ENCODE peak calls at places on chromosomes 2 and 18, in ten cellular contexts. M is sigmoid colon, R is dorsolateral prefrontal cortex, J is astrocyte of the spinal cord, D is HCT116, X is HFF-Myc, G is fibroblast of the aortic adventitia, Y is H1, W is cardiac fibroblast, F is NB4. B is an unnamed sample.

GRCh38 chr2:30060562-30060961 is 86.2 kb upstream of the YPEL5 start:
- DNase-seq in F (no peak), W (no peak), X (no peak), J (no peak), R (no peak), M (no peak), G (no peak), Y (no peak), D (no peak), B (no peak)

GRCh38 chr18:73296686-73297085 is 428.9 kb upstream of the NETO1 start:
- DNase-seq in F (no peak), M (no peak), W (no peak), X (no peak), R (no peak), G (no peak), Y (no peak), J (peak; percentile 4), D (no peak), B (peak; percentile 15)

GRCh38 chr2:64426191-64426952 is 27.6 kb upstream of the LGALSL start:
- DNase-seq in J (no peak), G (peak; percentile 46), R (no peak), W (no peak), M (no peak), Y (no peak), F (no peak), D (no peak), X (no peak), B (peak; percentile 14)

GRCh38 chr18:35460719-35461118 is 37.0 kb downstream of the INO80C start:
- DNase-seq in M (no peak), Y (no peak), F (no peak), J (peak; percentile 76), R (no peak), X (peak; percentile 26), D (no peak), G (peak; percentile 65), W (peak; percentile 81), B (peak; percentile 51)

GRCh38 chr2:4502230-4502843 is 799.0 kb downstream of the DCDC2C start:
- DNase-seq in X (no peak), M (no peak), G (no peak), W (no peak), F (no peak), J (peak; percentile 3), D (no peak), R (no peak), Y (no peak), B (peak; percentile 2)

GRCh38 chr18:79922971-79923411 is 28.5 kb downstream of the SLC66A2 start:
- DNase-seq in Y (no peak), G (no peak), X (no peak), F (no peak), J (no peak), M (peak; percentile 59), W (no peak), R (peak; percentile 30), D (no peak), B (no peak)

GRCh38 chr2:64463784-64464183 is 9.8 kb downstream of the LGALSL start:
- DNase-seq in F (no peak), W (peak; percentile 92), R (no peak), J (peak; percentile 59), G (peak; percentile 76), X (peak; percentile 25), D (no peak), M (no peak), Y (no peak), B (peak; percentile 62)

GRCh38 chr2:218626369-218626768 is 18.7 kb downstream of the PLCD4 start:
- DNase-seq in X (no peak), Y (no peak), D (no peak), M (no peak), W (no peak), J (no peak), F (no peak), G (no peak), R (no peak), B (no peak)

GRCh38 chr2:10762651-10763460 is 41.4 kb downstream of the ATP6V1C2 start:
- DNase-seq in J (no peak), X (no peak), G (peak; percentile 29), D (peak; percentile 8), M (no peak), Y (no peak), F (peak; percentile 80), W (peak; percentile 51), R (no peak), B (peak; percentile 27)

GRCh38 chr2:152585830-152586484 is 131.3 kb downstream of the PRPF40A start:
- DNase-seq in G (peak; percentile 95), D (no peak), M (no peak), R (no peak), J (peak; percentile 95), X (peak; percentile 99), F (peak; percentile 12), Y (no peak), W (peak; percentile 84), B (peak; percentile 94)

GRCh38 chr2:178674122-178674521 is 133.1 kb downstream of the TTN start:
- DNase-seq in Y (no peak), F (peak; percentile 6), X (no peak), R (no peak), M (no peak), J (no peak), G (no peak), W (no peak), D (peak; percentile 3), B (no peak)

GRCh38 chr2:240168041-240168440 is 27.6 kb upstream of the OTOS start:
- DNase-seq in F (no peak), D (no peak), W (no peak), M (peak; percentile 56), Y (no peak), R (no peak), J (no peak), G (no peak), X (no peak), B (no peak)

GRCh38 chr2:126864861-126865260 is 33.8 kb upstream of the TEX51 start:
- DNase-seq in D (peak; percentile 3), M (no peak), J (no peak), Y (no peak), F (no peak), R (no peak), X (no peak), W (no peak), G (no peak), B (no peak)

GRCh38 chr18:22470511-22471181 is 52.9 kb upstream of the CTAGE1 start:
- DNase-seq in Y (no peak), D (no peak), X (no peak), F (no peak), R (no peak), W (peak; percentile 37), J (peak; percentile 43), M (no peak), G (peak; percentile 95), B (no peak)
- H3K4me3 ChIP-seq in Y (no peak overlapping the region), D (no peak overlapping the region), X (no peak overlapping the region), F (no peak overlapping the region), R (no peak overlapping the region), W (no peak overlapping the region), J (no peak overlapping the region), M (no peak overlapping the region), G (no peak overlapping the region), B (no peak overlapping the region)

GRCh38 chr2:105288133-105288532 is 41.4 kb downstream of the TGFBRAP1 start:
- DNase-seq in J (no peak), X (no peak), M (no peak), W (no peak), Y (no peak), G (no peak), R (no peak), D (no peak), F (no peak), B (no peak)

GRCh38 chr2:105290981-105291660 is 38.4 kb downstream of the TGFBRAP1 start:
- DNase-seq in G (no peak), W (no peak), M (no peak), Y (no peak), R (no peak), J (no peak), X (no peak), D (no peak), F (no peak), B (no peak)

GRCh38 chr2:105283532-105283931 is 42.0 kb downstream of the GPR45 start:
- DNase-seq in R (no peak), Y (no peak), X (no peak), D (no peak), F (no peak), J (no peak), W (no peak), G (no peak), M (no peak), B (no peak)

GRCh38 chr2:105291981-105292380 is 37.6 kb downstream of the TGFBRAP1 start:
- DNase-seq in D (no peak), J (peak; percentile 4), X (no peak), M (no peak), G (no peak), F (no peak), W (no peak), R (no peak), Y (no peak), B (peak; percentile 30)

DNA sequence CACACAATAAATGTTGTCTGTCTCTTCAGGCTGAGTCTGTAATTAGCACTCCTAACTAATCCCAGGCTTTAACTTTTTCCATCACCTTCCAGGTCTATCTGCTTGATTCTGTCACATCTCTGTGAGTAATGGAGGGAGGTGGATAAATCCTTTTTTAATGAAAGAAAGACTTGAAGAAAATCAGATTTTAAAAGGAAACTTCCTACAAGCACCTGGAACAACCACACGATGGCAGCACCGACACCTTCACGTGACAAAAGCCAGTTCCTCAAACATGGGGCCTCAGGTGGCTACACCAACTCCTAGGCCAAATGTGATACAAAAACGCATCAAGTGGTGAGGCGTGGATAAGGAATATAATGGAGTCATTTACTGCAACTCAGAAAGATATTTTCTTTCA is 41.8 kb downstream of the TGFBRAP1 start:
- DNase-seq in R (no peak), G (peak; percentile 40), D (peak; percentile 16), J (peak; percentile 42), Y (no peak), F (peak; percentile 65), W (peak; percentile 58), X (peak; percentile 4), M (no peak), B (peak; percentile 73)
- TF ChIP-seq CTCF in R (peak; percentile 25), G (peak; percentile 47), D (peak; percentile 65), J (peak; percentile 57), Y (peak; percentile 66), F (peak; percentile 43), W (peak; percentile 48), X (peak; percentile 58), M (peak; percentile 15), B (peak; percentile 74)

GRCh38 chr2:118013724-118014491 is at the start of gene CCDC93:
- DNase-seq in W (peak; percentile 81), D (peak; percentile 51), R (peak; percentile 66), G (peak; percentile 78), F (peak; percentile 90), M (peak; percentile 86), X (peak; percentile 32), Y (peak; percentile 46), J (peak; percentile 82), B (peak; percentile 86)
- H3K4me3 ChIP-seq in W (peak within 1 kb of the TSS; percentile 99), D (peak within 1 kb of the TSS; percentile 85), R (peak within 1 kb of the TSS; percentile 99), G (peak within 1 kb of the TSS; percentile 92), F (peak within 1 kb of the TSS; percentile 84), M (peak within 1 kb of the TSS; percentile 96), X (peak within 1 kb of the TSS; percentile 70), Y (peak within 1 kb of the TSS; percentile 83), J (peak within 1 kb of the TSS; percentile 86), B (peak within 1 kb of the TSS; percentile 98)

DNA sequence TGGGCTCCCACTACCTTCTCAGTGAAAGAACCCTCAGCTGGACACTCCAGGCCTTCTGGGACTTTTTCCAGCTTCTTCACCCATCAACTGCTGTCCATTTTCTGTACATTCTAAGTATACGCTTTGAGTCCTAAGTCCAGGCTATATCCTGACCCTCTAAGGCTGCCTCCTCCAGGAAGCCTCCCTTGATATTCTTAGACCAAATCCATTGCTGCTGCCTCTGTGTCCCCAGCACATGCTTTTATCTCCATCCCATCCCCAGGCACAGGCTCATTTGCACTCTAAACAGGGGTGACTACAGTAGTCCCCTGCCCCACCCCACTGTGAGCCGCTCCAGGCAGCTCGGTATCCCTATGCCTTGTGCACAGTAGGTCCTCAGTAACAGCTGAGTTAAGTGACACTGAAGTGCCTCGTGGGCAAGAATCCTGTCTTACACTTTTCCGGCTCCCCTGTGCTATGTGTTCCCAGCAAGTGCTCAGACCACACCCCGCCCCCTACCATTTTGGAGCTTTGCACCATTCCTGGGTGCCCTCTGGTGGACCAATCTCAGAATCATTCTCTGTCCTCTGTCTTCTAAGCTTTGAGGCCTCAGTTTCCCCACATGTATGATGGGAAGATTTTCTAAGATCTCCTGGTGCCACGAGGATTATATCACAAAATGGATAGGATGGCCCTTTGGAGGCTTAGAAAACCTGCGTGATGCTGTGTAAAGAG is 34.9 kb downstream of the EMX1 start:
- DNase-seq in D (no peak), Y (no peak), F (no peak), W (no peak), J (no peak), R (no peak), M (no peak), X (no peak), G (no peak), B (no peak)
- TF ChIP-seq CTCF in D (no peak), Y (peak; percentile 45), F (no peak), W (no peak), J (no peak), R (no peak), M (no peak), X (peak; percentile 7), G (no peak), B (peak; percentile 20)